ENCODE peak calls at places on chromosomes 4 and X, in nine cellular contexts. One of them, this sample, is unnamed.

GRCh38 chrX:53723381-53723780 is 36.9 kb upstream of the HUWE1 start:
- DNase-seq in fibroblast of mammary gland: no peak
- DNase-seq in H7: no peak
- DNase-seq in fibroblast of villous mesenchyme: no peak
- DNase-seq in fibroblast of lung: no peak
- DNase-seq in mammary epithelial cell: no peak
- DNase-seq in Peyer's patch: no peak
- DNase-seq in cardiac fibroblast: no peak
- DNase-seq in A673: no peak
- DNase-seq in this sample: no peak

GRCh38 chr4:174604198-174604597 is 81.9 kb upstream of the HPGD start:
- DNase-seq in H7: no peak
- DNase-seq in mammary epithelial cell: peak
- DNase-seq in fibroblast of lung: peak
- DNase-seq in A673: peak
- DNase-seq in fibroblast of mammary gland: peak
- DNase-seq in fibroblast of villous mesenchyme: peak
- DNase-seq in cardiac fibroblast: peak
- DNase-seq in Peyer's patch: no peak
- DNase-seq in this sample: no peak

GRCh38 chr4:148445071-148445902 is 3.1 kb upstream of the NR3C2 start:
- DNase-seq in fibroblast of mammary gland: no peak
- DNase-seq in fibroblast of villous mesenchyme: no peak
- DNase-seq in cardiac fibroblast: no peak
- DNase-seq in H7: peak
- DNase-seq in A673: peak
- DNase-seq in fibroblast of lung: peak
- DNase-seq in Peyer's patch: peak
- DNase-seq in mammary epithelial cell: no peak
- DNase-seq in this sample: peak

GRCh38 chr4:186839122-186840037 is 115.7 kb upstream of the FAT1 start:
- DNase-seq in fibroblast of mammary gland: peak
- DNase-seq in A673: peak
- DNase-seq in mammary epithelial cell: peak
- DNase-seq in fibroblast of villous mesenchyme: peak
- DNase-seq in H7: no peak
- DNase-seq in fibroblast of lung: peak
- DNase-seq in Peyer's patch: no peak
- DNase-seq in cardiac fibroblast: peak
- DNase-seq in this sample: no peak

GRCh38 chrX:22538581-22538980 is 265.9 kb downstream of the CBLL2 start:
- DNase-seq in A673: peak
- DNase-seq in mammary epithelial cell: no peak
- DNase-seq in fibroblast of mammary gland: peak
- DNase-seq in Peyer's patch: no peak
- DNase-seq in fibroblast of villous mesenchyme: no peak
- DNase-seq in H7: no peak
- DNase-seq in cardiac fibroblast: no peak
- DNase-seq in fibroblast of lung: peak
- DNase-seq in this sample: no peak

GRCh38 chrX:80223922-80224579 is 196.2 kb upstream of the TENT5D start:
- DNase-seq in fibroblast of villous mesenchyme: no peak
- DNase-seq in fibroblast of lung: no peak
- DNase-seq in Peyer's patch: no peak
- DNase-seq in cardiac fibroblast: peak
- DNase-seq in fibroblast of mammary gland: no peak
- DNase-seq in mammary epithelial cell: no peak
- DNase-seq in A673: peak
- DNase-seq in H7: peak
- DNase-seq in this sample: no peak

GRCh38 chrX:17674611-17675010 is 62.7 kb upstream of the SCML1 start:
- DNase-seq in fibroblast of lung: peak
- DNase-seq in cardiac fibroblast: peak
- DNase-seq in fibroblast of villous mesenchyme: no peak
- DNase-seq in Peyer's patch: no peak
- DNase-seq in A673: no peak
- DNase-seq in fibroblast of mammary gland: peak
- DNase-seq in H7: no peak
- DNase-seq in mammary epithelial cell: no peak
- DNase-seq in this sample: no peak

GRCh38 chr4:54165438-54165837 is 63.7 kb upstream of the PDGFRA start:
- DNase-seq in A673: peak
- DNase-seq in H7: no peak
- DNase-seq in fibroblast of villous mesenchyme: peak
- DNase-seq in cardiac fibroblast: peak
- DNase-seq in fibroblast of lung: peak
- DNase-seq in mammary epithelial cell: peak
- DNase-seq in Peyer's patch: no peak
- DNase-seq in fibroblast of mammary gland: peak
- DNase-seq in this sample: no peak

GRCh38 chr4:6492027-6492590 is 19.7 kb upstream of the PPP2R2C start:
- DNase-seq in H7: no peak
- DNase-seq in mammary epithelial cell: no peak
- DNase-seq in Peyer's patch: no peak
- DNase-seq in fibroblast of villous mesenchyme: no peak
- DNase-seq in A673: no peak
- DNase-seq in fibroblast of mammary gland: no peak
- DNase-seq in fibroblast of lung: no peak
- DNase-seq in cardiac fibroblast: no peak
- DNase-seq in this sample: no peak

GRCh38 chr4:98113005-98113404 is 30.3 kb downstream of the STPG2 start:
- DNase-seq in A673: peak
- DNase-seq in Peyer's patch: no peak
- DNase-seq in fibroblast of mammary gland: peak
- DNase-seq in mammary epithelial cell: peak
- DNase-seq in cardiac fibroblast: peak
- DNase-seq in H7: peak
- DNase-seq in fibroblast of villous mesenchyme: peak
- DNase-seq in fibroblast of lung: peak
- DNase-seq in this sample: no peak

GRCh38 chr4:98110214-98110613 is 33.1 kb downstream of the STPG2 start:
- DNase-seq in mammary epithelial cell: no peak
- DNase-seq in Peyer's patch: no peak
- DNase-seq in A673: no peak
- DNase-seq in fibroblast of lung: no peak
- DNase-seq in fibroblast of villous mesenchyme: no peak
- DNase-seq in H7: no peak
- DNase-seq in cardiac fibroblast: no peak
- DNase-seq in fibroblast of mammary gland: no peak
- DNase-seq in this sample: no peak

GRCh38 chr4:98110929-98111328 is 32.3 kb downstream of the STPG2 start:
- DNase-seq in mammary epithelial cell: no peak
- DNase-seq in fibroblast of villous mesenchyme: no peak
- DNase-seq in H7: no peak
- DNase-seq in A673: no peak
- DNase-seq in cardiac fibroblast: no peak
- DNase-seq in fibroblast of lung: no peak
- DNase-seq in Peyer's patch: no peak
- DNase-seq in fibroblast of mammary gland: no peak
- DNase-seq in this sample: no peak
- H3K4me3 ChIP-seq in mammary epithelial cell: no peak
- H3K4me3 ChIP-seq in fibroblast of villous mesenchyme: no peak
- H3K4me3 ChIP-seq in H7: no peak
- H3K4me3 ChIP-seq in A673: no peak
- H3K4me3 ChIP-seq in cardiac fibroblast: no peak
- H3K4me3 ChIP-seq in fibroblast of lung: no peak
- H3K4me3 ChIP-seq in Peyer's patch: no peak
- H3K4me3 ChIP-seq in fibroblast of mammary gland: no peak
- H3K4me3 ChIP-seq in this sample: no peak

GRCh38 chrX:65671286-65671685 is 3.8 kb downstream of the MSN start:
- DNase-seq in cardiac fibroblast: no peak
- DNase-seq in fibroblast of mammary gland: no peak
- DNase-seq in fibroblast of lung: no peak
- DNase-seq in fibroblast of villous mesenchyme: no peak
- DNase-seq in Peyer's patch: no peak
- DNase-seq in H7: no peak
- DNase-seq in mammary epithelial cell: no peak
- DNase-seq in A673: no peak
- DNase-seq in this sample: no peak
- H3K4me3 ChIP-seq in cardiac fibroblast: no peak
- H3K4me3 ChIP-seq in fibroblast of mammary gland: no peak
- H3K4me3 ChIP-seq in fibroblast of lung: peak
- H3K4me3 ChIP-seq in fibroblast of villous mesenchyme: no peak
- H3K4me3 ChIP-seq in Peyer's patch: peak
- H3K4me3 ChIP-seq in H7: no peak
- H3K4me3 ChIP-seq in mammary epithelial cell: no peak
- H3K4me3 ChIP-seq in A673: peak
- H3K4me3 ChIP-seq in this sample: peak

DNA sequence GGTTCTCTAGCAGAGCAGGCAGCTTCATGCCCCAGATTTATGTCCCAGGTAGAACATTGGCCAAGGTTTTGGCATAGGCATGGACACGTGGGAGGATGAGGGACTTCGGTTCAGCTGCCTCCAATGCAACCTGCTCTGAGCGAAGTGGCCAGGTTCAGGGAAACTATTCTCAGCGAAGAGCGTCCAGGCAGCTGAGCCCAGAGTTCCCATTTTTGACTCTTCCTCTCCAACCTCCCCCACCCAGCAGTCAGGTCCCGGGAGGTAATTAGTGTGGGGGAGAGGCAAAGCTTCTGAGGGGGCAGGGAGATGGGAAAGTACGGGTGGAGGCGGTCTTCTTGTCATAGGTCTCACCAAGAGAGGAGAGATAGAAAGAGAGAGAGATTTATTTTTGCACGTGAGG is 1.0 kb downstream of the GABRA4 start:
- DNase-seq in A673: no peak
- DNase-seq in H7: no peak
- DNase-seq in fibroblast of lung: no peak
- DNase-seq in fibroblast of villous mesenchyme: no peak
- DNase-seq in fibroblast of mammary gland: no peak
- DNase-seq in Peyer's patch: no peak
- DNase-seq in cardiac fibroblast: no peak
- DNase-seq in mammary epithelial cell: no peak
- DNase-seq in this sample: no peak
- H3K4me3 ChIP-seq in A673: no peak
- H3K4me3 ChIP-seq in H7: no peak
- H3K4me3 ChIP-seq in fibroblast of lung: no peak
- H3K4me3 ChIP-seq in fibroblast of villous mesenchyme: no peak
- H3K4me3 ChIP-seq in fibroblast of mammary gland: no peak
- H3K4me3 ChIP-seq in Peyer's patch: no peak
- H3K4me3 ChIP-seq in cardiac fibroblast: no peak
- H3K4me3 ChIP-seq in mammary epithelial cell: no peak
- H3K4me3 ChIP-seq in this sample: no peak

DNA sequence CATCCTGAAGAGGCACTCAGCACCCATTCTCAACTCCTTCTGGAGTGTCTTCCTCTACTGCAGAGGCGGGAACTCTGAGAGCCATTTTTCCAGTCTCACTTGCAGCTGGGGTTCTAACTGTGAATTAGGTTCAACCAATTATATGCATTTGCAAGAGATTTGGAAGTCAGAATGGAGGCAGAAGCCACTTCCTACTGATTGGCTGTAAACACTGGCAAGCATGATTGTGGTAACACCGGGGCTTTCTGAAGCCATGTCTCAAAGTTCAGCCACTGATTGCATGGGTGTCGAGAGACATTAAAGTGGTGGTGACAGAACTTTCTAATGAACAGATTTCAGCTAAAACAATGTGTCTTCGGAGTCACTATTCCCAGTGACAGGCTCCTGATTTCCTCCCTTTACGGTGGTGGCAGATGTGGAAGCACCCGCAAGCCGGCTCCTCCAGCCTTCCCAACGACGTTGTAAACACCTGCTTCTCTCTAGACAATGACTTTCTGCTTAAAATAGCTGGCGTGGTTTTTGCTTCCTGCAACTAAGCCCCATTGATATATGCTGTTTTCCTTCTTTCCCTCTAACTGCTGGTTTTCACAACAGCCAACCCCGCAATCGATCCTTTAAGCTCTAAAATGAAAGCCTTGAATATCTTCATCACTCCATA is 92.0 kb downstream of the IRF2 start:
- DNase-seq in fibroblast of villous mesenchyme: no peak
- DNase-seq in cardiac fibroblast: no peak
- DNase-seq in fibroblast of lung: no peak
- DNase-seq in fibroblast of mammary gland: no peak
- DNase-seq in Peyer's patch: no peak
- DNase-seq in mammary epithelial cell: no peak
- DNase-seq in A673: no peak
- DNase-seq in H7: no peak
- DNase-seq in this sample: no peak
- H3K4me3 ChIP-seq in fibroblast of villous mesenchyme: no peak
- H3K4me3 ChIP-seq in cardiac fibroblast: no peak
- H3K4me3 ChIP-seq in fibroblast of lung: no peak
- H3K4me3 ChIP-seq in fibroblast of mammary gland: no peak
- H3K4me3 ChIP-seq in Peyer's patch: no peak
- H3K4me3 ChIP-seq in mammary epithelial cell: no peak
- H3K4me3 ChIP-seq in A673: no peak
- H3K4me3 ChIP-seq in H7: no peak
- H3K4me3 ChIP-seq in this sample: no peak

GRCh38 chr4:94413085-94413685 is 38.6 kb upstream of the PDLIM5 start:
- DNase-seq in Peyer's patch: no peak
- DNase-seq in cardiac fibroblast: no peak
- DNase-seq in mammary epithelial cell: no peak
- DNase-seq in fibroblast of lung: peak
- DNase-seq in fibroblast of mammary gland: peak
- DNase-seq in A673: no peak
- DNase-seq in fibroblast of villous mesenchyme: peak
- DNase-seq in H7: no peak
- DNase-seq in this sample: no peak
- H3K4me3 ChIP-seq in Peyer's patch: no peak
- H3K4me3 ChIP-seq in cardiac fibroblast: no peak
- H3K4me3 ChIP-seq in mammary epithelial cell: no peak
- H3K4me3 ChIP-seq in fibroblast of lung: no peak
- H3K4me3 ChIP-seq in fibroblast of mammary gland: no peak
- H3K4me3 ChIP-seq in A673: peak
- H3K4me3 ChIP-seq in fibroblast of villous mesenchyme: no peak
- H3K4me3 ChIP-seq in H7: no peak
- H3K4me3 ChIP-seq in this sample: no peak